ENCODE peak calls at places on chromosomes 2 and 18, in ten cellular contexts. B, E, Z, N, Q, F, Y, X, U and R are unnamed samples.

GRCh38 chr2:4174796-4175195 is 471.4 kb downstream of the DCDC2C start:
- DNase-seq in Y (no peak), Q (no peak), B (no peak), Z (no peak), E (no peak), X (no peak), U (no peak), N (no peak), F (no peak), R (no peak)

GRCh38 chr2:26848336-26849055 is 564 bp downstream of the DPYSL5 start:
- DNase-seq in X (no peak), F (peak; percentile 55), E (no peak), B (peak; percentile 20), Q (no peak), U (no peak), Y (no peak), N (no peak), Z (no peak), R (no peak)

GRCh38 chr2:226656367-226656766 is 143.3 kb downstream of the IRS1 start:
- DNase-seq in Y (no peak), Q (no peak), X (no peak), F (no peak), B (no peak), N (no peak), U (no peak), Z (no peak), E (no peak), R (no peak)

GRCh38 chr2:23944527-23944926 is 4.3 kb downstream of the UBXN2A start:
- DNase-seq in F (no peak), Y (peak; percentile 50), Z (no peak), U (no peak), X (no peak), N (no peak), E (no peak), B (no peak), Q (no peak), R (no peak)

GRCh38 chr2:242034138-242034537 is 164.6 kb downstream of the RTP5 start:
- DNase-seq in Y (no peak), E (no peak), Z (no peak), Q (no peak), B (no peak), N (no peak), U (no peak), X (no peak), F (no peak), R (no peak)

GRCh38 chr2:150778828-150779227 is 291.4 kb upstream of the RND3 start:
- DNase-seq in Z (no peak), B (no peak), Q (no peak), N (no peak), E (no peak), X (no peak), F (no peak), U (no peak), Y (no peak), R (no peak)

GRCh38 chr2:218168635-218169462 is 2.1 kb upstream of the CXCR1 start:
- DNase-seq in Y (peak; percentile 48), Z (peak; percentile 34), U (peak; percentile 66), F (peak; percentile 53), N (peak; percentile 42), E (peak; percentile 58), B (peak; percentile 39), Q (peak; percentile 15), X (peak; percentile 37), R (peak; percentile 64)

GRCh38 chr2:105102963-105103421 is 65.1 kb downstream of the MRPS9 start:
- DNase-seq in N (no peak), X (no peak), Z (peak; percentile 94), E (no peak), B (no peak), Y (peak; percentile 69), F (no peak), Q (peak; percentile 41), U (no peak), R (no peak)

GRCh38 chr2:215687149-215688031 is 251.5 kb upstream of the FN1 start:
- DNase-seq in F (no peak), N (no peak), E (no peak), B (no peak), U (no peak), Z (no peak), Q (no peak), X (no peak), Y (no peak), R (no peak)

GRCh38 chr2:74079522-74080341 is 68.0 kb downstream of the BOLA3 start:
- DNase-seq in Q (no peak), U (no peak), B (no peak), N (no peak), F (no peak), Z (no peak), X (no peak), Y (no peak), E (no peak), R (peak; percentile 26)

GRCh38 chr18:77711096-77711495 is 461.4 kb downstream of the GALR1 start:
- DNase-seq in Z (no peak), U (no peak), F (no peak), X (no peak), Q (peak; percentile 39), N (no peak), E (no peak), Y (peak; percentile 5), B (no peak), R (no peak)

GRCh38 chr2:215888680-215889079 is 124.7 kb downstream of the MREG start:
- DNase-seq in E (no peak), B (no peak), Y (peak; percentile 39), Q (no peak), U (no peak), F (no peak), Z (no peak), N (no peak), X (no peak), R (no peak)

GRCh38 chr2:181887056-181887455 is 4.5 kb upstream of the ITPRID2 start:
- DNase-seq in B (no peak), Y (no peak), X (no peak), F (no peak), U (no peak), N (no peak), Z (no peak), E (no peak), Q (no peak), R (no peak)

GRCh38 chr2:169528271-169528701 is 18.8 kb downstream of the KLHL41 start:
- DNase-seq in U (peak; percentile 60), Q (peak; percentile 68), B (peak; percentile 49), N (peak; percentile 63), X (peak; percentile 47), E (peak; percentile 49), Z (peak; percentile 59), Y (peak; percentile 60), F (peak; percentile 36), R (peak; percentile 73)

GRCh38 chr2:10772868-10773215 is 39.7 kb downstream of the PDIA6 start:
- DNase-seq in N (no peak), Q (no peak), B (no peak), E (no peak), Z (no peak), U (no peak), X (no peak), F (no peak), Y (no peak), R (no peak)

GRCh38 chr2:16664052-16664731 is 1.4 kb downstream of the CYRIA start:
- DNase-seq in F (no peak), E (no peak), U (no peak), Y (peak; percentile 28), N (peak; percentile 37), Q (no peak), B (no peak), X (no peak), Z (peak; percentile 62), R (peak; percentile 48)

GRCh38 chr2:155256803-155257202 is 558.3 kb downstream of the KCNJ3 start:
- DNase-seq in U (no peak), F (no peak), B (no peak), Q (no peak), Y (no peak), E (no peak), N (no peak), Z (no peak), X (no peak), R (no peak)

GRCh38 chr18:57048351-57048750 is 98.5 kb upstream of the BOD1L2 start:
- DNase-seq in F (no peak), E (no peak), U (no peak), X (no peak), Z (no peak), Q (no peak), B (no peak), N (no peak), Y (no peak), R (no peak)

GRCh38 chr18:61718944-61719343 is 173.9 kb downstream of the RNF152 start:
- DNase-seq in B (no peak), U (no peak), N (no peak), Z (no peak), X (no peak), Y (no peak), F (no peak), Q (no peak), E (no peak), R (no peak)

GRCh38 chr2:201093573-201093972 is 21.8 kb downstream of the NDUFB3 start:
- DNase-seq in Z (no peak), Q (no peak), X (no peak), U (no peak), Y (no peak), F (no peak), B (no peak), E (no peak), N (no peak), R (no peak)

GRCh38 chr2:124001681-124002080 is 23.4 kb upstream of the CNTNAP5 start:
- DNase-seq in N (no peak), Y (no peak), E (no peak), X (no peak), Z (no peak), B (peak; percentile 94), F (no peak), U (no peak), Q (no peak), R (no peak)

GRCh38 chr2:10052216-10052615 is 8.9 kb downstream of the KLF11 start:
- DNase-seq in B (no peak), F (no peak), Y (no peak), U (no peak), E (no peak), X (no peak), Q (no peak), Z (no peak), N (no peak), R (no peak)

GRCh38 chr2:170118641-170119040 is 59.3 kb upstream of the MYO3B start:
- DNase-seq in Z (no peak), N (no peak), F (no peak), B (no peak), X (no peak), U (no peak), E (no peak), Q (no peak), Y (no peak), R (no peak)

GRCh38 chr2:35946431-35946991 is 409.1 kb upstream of the CRIM1 start:
- DNase-seq in U (no peak), Z (no peak), Y (no peak), Q (no peak), F (no peak), X (no peak), E (no peak), N (no peak), B (no peak), R (peak; percentile 62)

GRCh38 chr2:139365189-139365588 is 585.0 kb upstream of the NXPH2 start:
- DNase-seq in Y (no peak), Z (no peak), Q (no peak), X (no peak), U (no peak), B (no peak), F (no peak), E (no peak), N (no peak), R (no peak)

GRCh38 chr2:216911886-216912285 is 52.0 kb upstream of the TNP1 start:
- DNase-seq in Y (peak; percentile 90), B (no peak), U (no peak), Q (no peak), Z (peak; percentile 23), X (no peak), F (no peak), N (no peak), E (no peak), R (no peak)

GRCh38 chr2:36497570-36498163 is 100.3 kb downstream of the FEZ2 start:
- DNase-seq in U (no peak), Q (no peak), Y (no peak), F (no peak), N (no peak), X (no peak), E (no peak), B (no peak), Z (no peak), R (no peak)

GRCh38 chr2:29165362-29166236 is 50.4 kb downstream of the CLIP4 start:
- DNase-seq in Y (peak; percentile 67), B (no peak), Q (no peak), X (no peak), N (no peak), F (no peak), Z (peak; percentile 10), U (no peak), E (no peak), R (no peak)